ENCODE peak calls at places on chromosomes 2 and 18, in five cellular contexts. P, F, H, N and C are unnamed samples.

GRCh38 chr2:122737429-122738077 is 982.1 kb downstream of the TSN start:
- DNase-seq in P (peak), F (peak), H (no peak), N (no peak), C (peak)

GRCh38 chr18:38284992-38285391 is 719.4 kb upstream of the CELF4 start:
- DNase-seq in P (no peak), F (no peak), H (no peak), N (no peak), C (no peak)

GRCh38 chr2:3199660-3200345 is 177.8 kb downstream of the EIPR1 start:
- DNase-seq in P (no peak), F (no peak), H (no peak), N (no peak), C (no peak)

GRCh38 chr2:175441361-175441760 is 259.9 kb upstream of the ATP5MC3 start:
- DNase-seq in P (no peak), F (no peak), H (peak), N (no peak), C (no peak)

GRCh38 chr2:54895735-54896134 is 154.5 kb downstream of the RTN4 start:
- DNase-seq in P (peak), F (peak), H (no peak), N (no peak), C (peak)

GRCh38 chr2:113962692-113963480 is 73.0 kb downstream of the ACTR3 start:
- DNase-seq in P (peak), F (peak), H (no peak), N (no peak), C (peak)

GRCh38 chr2:29676886-29677453 is 244.4 kb downstream of the ALK start:
- DNase-seq in P (no peak), F (no peak), H (no peak), N (no peak), C (no peak)

GRCh38 chr2:69770193-69770702 is 28.3 kb downstream of the ANXA4 start:
- DNase-seq in P (peak), F (peak), H (no peak), N (no peak), C (peak)

GRCh38 chr2:231293163-231293562 is 94.7 kb downstream of the ARMC9 start:
- DNase-seq in P (no peak), F (no peak), H (no peak), N (no peak), C (no peak)

GRCh38 chr2:199466704-199467461 is 9.1 kb upstream of the SATB2 start:
- DNase-seq in P (no peak), F (no peak), H (no peak), N (no peak), C (no peak)

GRCh38 chr2:5392658-5393057 is 299.5 kb upstream of the SOX11 start:
- DNase-seq in P (no peak), F (peak), H (no peak), N (no peak), C (peak)

GRCh38 chr18:35283923-35284794 is 5.9 kb downstream of the ZSCAN30 start:
- DNase-seq in P (no peak), F (no peak), H (no peak), N (no peak), C (peak)

GRCh38 chr18:58297198-58297597 is 253.2 kb downstream of the NEDD4L start:
- DNase-seq in P (peak), F (peak), H (no peak), N (no peak), C (no peak)

GRCh38 chr2:3768960-3769765 is 65.8 kb downstream of the DCDC2C start:
- DNase-seq in P (no peak), F (no peak), H (no peak), N (no peak), C (no peak)

GRCh38 chr18:79849328-79850207 is 51.8 kb downstream of the KCNG2 start:
- DNase-seq in P (no peak), F (no peak), H (no peak), N (no peak), C (no peak)

GRCh38 chr2:29114514-29114840 is 738 bp upstream of the CLIP4 start:
- DNase-seq in P (no peak), F (no peak), H (peak), N (no peak), C (no peak)

GRCh38 chr2:237053066-237053465 is 32.6 kb upstream of the COPS8 start:
- DNase-seq in P (no peak), F (no peak), H (no peak), N (no peak), C (no peak)

GRCh38 chr2:23320058-23320457 is 64.9 kb upstream of the KLHL29 start:
- DNase-seq in P (no peak), F (no peak), H (no peak), N (no peak), C (no peak)

GRCh38 chr2:21607568-21607967 is 483.8 kb downstream of the TDRD15 start:
- DNase-seq in P (no peak), F (no peak), H (no peak), N (no peak), C (no peak)

GRCh38 chr2:240999873-241000541 is 1.6 kb downstream of the SNED1 start:
- DNase-seq in P (no peak), F (no peak), H (no peak), N (no peak), C (no peak)

GRCh38 chr2:57947398-57947797 is 99.2 kb upstream of the VRK2 start:
- DNase-seq in P (no peak), F (peak), H (peak), N (no peak), C (no peak)

GRCh38 chr2:138269726-138270125 is 231.8 kb upstream of the SPOPL start:
- DNase-seq in P (no peak), F (no peak), H (no peak), N (no peak), C (no peak)

GRCh38 chr18:44586782-44587524 is 93.7 kb upstream of the SETBP1 start:
- DNase-seq in P (no peak), F (no peak), H (no peak), N (peak), C (no peak)

GRCh38 chr18:26457611-26458350 is 90.6 kb downstream of the KCTD1 start:
- DNase-seq in P (no peak), F (no peak), H (no peak), N (no peak), C (no peak)

GRCh38 chr2:56379066-56379465 is 195.3 kb downstream of the CCDC85A start:
- DNase-seq in P (no peak), F (no peak), H (no peak), N (no peak), C (peak)

GRCh38 chr2:177604291-177605065 is 211.9 kb downstream of the AGPS start:
- DNase-seq in P (peak), F (peak), H (peak), N (no peak), C (peak)

GRCh38 chr2:237547841-237548416 is 18.4 kb upstream of the PRLH start:
- DNase-seq in P (no peak), F (no peak), H (peak), N (no peak), C (no peak)

GRCh38 chr2:136386046-136386445 is 268.1 kb upstream of the CXCR4 start:
- DNase-seq in P (peak), F (no peak), H (no peak), N (no peak), C (no peak)

GRCh38 chr2:85524567-85524923 is 14.4 kb upstream of the MAT2A start:
- DNase-seq in P (no peak), F (no peak), H (no peak), N (no peak), C (no peak)

GRCh38 chr2:215696998-215697397 is 261.1 kb upstream of the FN1 start:
- DNase-seq in P (no peak), F (no peak), H (no peak), N (no peak), C (no peak)

GRCh38 chr2:48692292-48692691 is 63.2 kb downstream of the LHCGR start:
- DNase-seq in P (no peak), F (no peak), H (no peak), N (no peak), C (no peak)